ENCODE peak calls at places on chromosomes 1 and 21, in five cellular contexts. F is COR-L47, Y is T47D, V is left ventricle myocardium superior, D is upper lobe of left lung. N is an unnamed sample.

GRCh38 chr1:100615686-100616085 is 77.7 kb downstream of the GPR88 start:
- DNase-seq in F (no peak), Y (no peak), V (no peak), D (no peak), N (no peak)

GRCh38 chr21:44558695-44559094 is at the start of gene KRTAP10-3:
- DNase-seq in F (no peak), Y (no peak), V (no peak), D (no peak), N (no peak)

GRCh38 chr1:220843481-220844011 is 35.7 kb upstream of the HLX start:
- DNase-seq in F (no peak), Y (no peak), V (peak), D (no peak), N (no peak)

GRCh38 chr1:248924696-248925532 is 18.9 kb downstream of the PGBD2 start:
- DNase-seq in F (peak), Y (peak), V (no peak), D (no peak), N (peak)

GRCh38 chr1:224564491-224565084 is 51.5 kb upstream of the CNIH3 start:
- DNase-seq in F (no peak), Y (no peak), V (no peak), D (no peak), N (no peak)

GRCh38 chr1:100188617-100189016 is 10.6 kb upstream of the LRRC39 start:
- DNase-seq in F (peak), Y (no peak), V (no peak), D (no peak), N (peak)

GRCh38 chr1:107748529-107748928 is 216.5 kb downstream of the VAV3 start:
- DNase-seq in F (no peak), Y (no peak), V (no peak), D (no peak), N (peak)

GRCh38 chr1:48471103-48471502 is 901 bp downstream of the SPATA6 start:
- DNase-seq in F (no peak), Y (no peak), V (peak), D (no peak), N (no peak)

GRCh38 chr21:33473344-33473743 is 6.4 kb downstream of the TMEM50B start:
- DNase-seq in F (no peak), Y (no peak), V (no peak), D (no peak), N (no peak)

GRCh38 chr21:46597031-46597430 is 7.9 kb downstream of the S100B start:
- DNase-seq in F (no peak), Y (no peak), V (no peak), D (no peak), N (no peak)

GRCh38 chr1:151799179-151800022 is 5.8 kb downstream of the LINGO4 start:
- DNase-seq in F (no peak), Y (no peak), V (no peak), D (no peak), N (no peak)

GRCh38 chr21:45821315-45822001 is 160.1 kb upstream of the COL6A1 start:
- DNase-seq in F (no peak), Y (no peak), V (no peak), D (no peak), N (no peak)

GRCh38 chr1:11533790-11534787 is 55.1 kb downstream of the DISP3 start:
- DNase-seq in F (no peak), Y (no peak), V (no peak), D (no peak), N (no peak)